ENCODE peak calls at places on chromosomes 1 and 21, in five cellular contexts. C is psoas muscle, P is stomach, W is cardiac muscle cell, S is astrocyte. M is an unnamed sample.

GRCh38 chr1:27770293-27770830 is 2.7 kb upstream of the STX12 start:
- DNase-seq in C (no peak), P (no peak), W (no peak), S (no peak), M (no peak)

GRCh38 chr1:88274431-88274830 is 409.6 kb upstream of the PKN2 start:
- DNase-seq in C (no peak), P (no peak), W (no peak), S (no peak), M (no peak)

GRCh38 chr21:45455321-45456013 is 50.5 kb downstream of the COL18A1 start:
- DNase-seq in C (peak; percentile 64), P (no peak), W (peak; percentile 72), S (peak; percentile 25), M (no peak)

GRCh38 chr1:215911406-215911968 is 344.4 kb downstream of the KCTD3 start:
- DNase-seq in C (no peak), P (no peak), W (peak; percentile 11), S (no peak), M (no peak)

GRCh38 chr1:23103001-23103879 is 65.4 kb downstream of the LUZP1 start:
- DNase-seq in C (no peak), P (no peak), W (peak; percentile 55), S (peak; percentile 55), M (no peak)

GRCh38 chr1:48068216-48068615 is 71.0 kb upstream of the TRABD2B start:
- DNase-seq in C (no peak), P (no peak), W (no peak), S (no peak), M (no peak)

GRCh38 chr1:172960454-172961208 is 90.1 kb downstream of the TNFSF18 start:
- DNase-seq in C (no peak), P (peak; percentile 80), W (no peak), S (peak; percentile 73), M (no peak)

GRCh38 chr1:215793210-215793609 is 226.1 kb downstream of the KCTD3 start:
- DNase-seq in C (no peak), P (no peak), W (peak; percentile 45), S (peak; percentile 69), M (no peak)

GRCh38 chr21:44444286-44444931 is 10.9 kb upstream of the LRRC3 start:
- DNase-seq in C (peak; percentile 33), P (no peak), W (no peak), S (no peak), M (no peak)

GRCh38 chr1:39835935-39836594 is 47.2 kb downstream of the TRIT1 start:
- DNase-seq in C (no peak), P (no peak), W (no peak), S (no peak), M (no peak)

GRCh38 chr1:171258429-171258828 is 10.1 kb downstream of the FMO1 start:
- DNase-seq in C (no peak), P (no peak), W (no peak), S (no peak), M (no peak)

GRCh38 chr1:63023637-63024036 is 239.7 kb downstream of the ATG4C start:
- DNase-seq in C (no peak), P (no peak), W (no peak), S (no peak), M (no peak)

GRCh38 chr1:28437924-28438699 is 67.7 kb upstream of the RCC1 start:
- DNase-seq in C (peak; percentile 89), P (peak; percentile 76), W (peak; percentile 97), S (peak; percentile 97), M (peak; percentile 88)

GRCh38 chr1:85894651-85895050 is 186.4 kb upstream of the ZNHIT6 start:
- DNase-seq in C (no peak), P (no peak), W (peak; percentile 64), S (peak; percentile 4), M (no peak)

GRCh38 chr1:244678687-244679086 is 25.8 kb downstream of the DESI2 start:
- DNase-seq in C (no peak), P (no peak), W (no peak), S (no peak), M (no peak)
- H3K27ac ChIP-seq in C (no peak overlapping the region), P (peak overlapping the region; percentile 26), W (no peak overlapping the region), S (no peak overlapping the region), M (no peak overlapping the region)

DNA sequence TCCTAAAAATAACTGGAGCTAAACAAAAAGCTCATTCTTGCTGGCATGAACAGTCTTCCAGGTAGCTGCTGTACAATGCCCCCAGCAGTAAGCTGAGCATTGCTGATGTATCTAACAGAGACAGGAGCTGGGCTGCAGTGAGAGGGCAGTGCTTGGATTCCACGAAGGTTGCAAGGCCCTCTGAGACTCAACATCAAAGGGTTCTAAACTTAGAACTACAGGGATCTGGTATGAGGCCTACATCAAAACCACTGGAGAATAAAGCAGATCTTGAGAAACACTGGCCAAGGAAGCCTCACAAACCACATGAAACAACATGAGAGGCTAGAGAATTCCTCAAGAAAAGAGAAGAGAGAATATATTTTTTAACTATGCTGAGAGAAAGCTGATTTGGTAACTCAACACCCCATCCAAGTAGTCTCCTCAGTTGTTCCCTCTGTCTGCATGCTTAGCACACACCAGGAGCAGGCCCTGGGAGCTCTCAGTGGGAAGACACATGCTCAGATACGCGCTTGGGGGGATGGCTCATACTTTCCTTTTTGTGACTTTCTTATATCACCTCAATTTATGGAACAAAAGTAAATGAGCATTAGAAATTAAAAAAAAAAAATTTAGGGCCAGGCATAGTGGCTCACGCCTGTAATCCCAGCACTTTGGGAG is 27.7 kb downstream of the DSTYK start:
- DNase-seq in C (no peak), P (no peak), W (peak; percentile 20), S (peak; percentile 66), M (no peak)
- H3K27ac ChIP-seq in C (peak overlapping the region; percentile 79), P (peak overlapping the region; percentile 23), W (peak overlapping the region; percentile 96), S (peak overlapping the region; percentile 7), M (peak overlapping the region; percentile 10)

GRCh38 chr1:212596798-212597197 is 11.8 kb upstream of the ATF3 start:
- DNase-seq in C (no peak), P (no peak), W (no peak), S (no peak), M (no peak)
- H3K27ac ChIP-seq in C (no peak overlapping the region), P (peak overlapping the region; percentile 47), W (no peak overlapping the region), S (peak overlapping the region; percentile 98), M (no peak overlapping the region)

GRCh38 chr1:158930504-158930903 is 848 bp upstream of the PYHIN1 start:
- DNase-seq in C (no peak), P (no peak), W (no peak), S (no peak), M (no peak)
- H3K27ac ChIP-seq in C (no peak overlapping the region), P (no peak overlapping the region), W (no peak overlapping the region), S (no peak overlapping the region), M (no peak overlapping the region)

DNA sequence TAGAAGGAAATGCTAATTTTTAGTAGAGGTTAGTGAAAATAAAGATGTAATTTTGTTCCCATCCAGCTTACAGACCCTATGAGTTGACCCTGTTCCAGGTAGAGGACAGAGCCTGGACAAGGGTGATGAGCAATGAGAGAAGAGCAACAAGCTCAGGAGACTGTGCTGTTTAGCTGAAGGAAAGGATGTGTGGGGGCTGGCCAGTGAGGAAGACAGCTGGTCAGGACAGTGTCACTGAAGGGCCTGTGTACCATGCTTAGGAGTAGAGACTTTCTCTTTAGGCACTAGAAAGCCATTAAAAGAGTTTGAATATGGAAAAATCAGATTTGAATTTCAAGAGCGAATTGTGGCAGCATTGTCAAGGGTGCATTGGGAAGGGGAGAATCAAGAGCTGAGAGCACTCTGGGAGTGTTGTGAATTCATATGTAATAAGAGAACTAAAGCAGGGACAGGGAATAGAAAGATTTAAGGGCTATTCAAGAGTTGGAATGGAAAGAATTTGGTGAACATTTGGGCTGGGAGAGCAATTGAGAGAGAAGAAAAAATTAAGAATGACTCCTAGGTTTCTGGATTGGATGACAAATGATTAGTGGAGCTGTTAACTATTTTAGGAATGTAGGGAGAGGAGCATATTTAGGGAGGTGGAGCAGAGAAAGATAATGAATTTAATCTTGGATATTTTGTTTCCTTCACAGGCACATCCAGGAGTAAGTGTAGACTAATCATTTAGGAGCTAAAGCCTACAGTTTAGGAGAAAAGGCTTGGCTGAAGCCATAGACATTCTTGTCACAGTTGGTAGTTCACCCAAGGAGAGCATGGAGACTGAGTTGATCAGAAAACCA is 23.3 kb upstream of the TOR3A start:
- DNase-seq in C (no peak), P (no peak), W (peak; percentile 56), S (peak; percentile 55), M (no peak)
- H3K27ac ChIP-seq in C (peak overlapping the region; percentile 38), P (no peak overlapping the region), W (no peak overlapping the region), S (peak overlapping the region; percentile 24), M (no peak overlapping the region)

DNA sequence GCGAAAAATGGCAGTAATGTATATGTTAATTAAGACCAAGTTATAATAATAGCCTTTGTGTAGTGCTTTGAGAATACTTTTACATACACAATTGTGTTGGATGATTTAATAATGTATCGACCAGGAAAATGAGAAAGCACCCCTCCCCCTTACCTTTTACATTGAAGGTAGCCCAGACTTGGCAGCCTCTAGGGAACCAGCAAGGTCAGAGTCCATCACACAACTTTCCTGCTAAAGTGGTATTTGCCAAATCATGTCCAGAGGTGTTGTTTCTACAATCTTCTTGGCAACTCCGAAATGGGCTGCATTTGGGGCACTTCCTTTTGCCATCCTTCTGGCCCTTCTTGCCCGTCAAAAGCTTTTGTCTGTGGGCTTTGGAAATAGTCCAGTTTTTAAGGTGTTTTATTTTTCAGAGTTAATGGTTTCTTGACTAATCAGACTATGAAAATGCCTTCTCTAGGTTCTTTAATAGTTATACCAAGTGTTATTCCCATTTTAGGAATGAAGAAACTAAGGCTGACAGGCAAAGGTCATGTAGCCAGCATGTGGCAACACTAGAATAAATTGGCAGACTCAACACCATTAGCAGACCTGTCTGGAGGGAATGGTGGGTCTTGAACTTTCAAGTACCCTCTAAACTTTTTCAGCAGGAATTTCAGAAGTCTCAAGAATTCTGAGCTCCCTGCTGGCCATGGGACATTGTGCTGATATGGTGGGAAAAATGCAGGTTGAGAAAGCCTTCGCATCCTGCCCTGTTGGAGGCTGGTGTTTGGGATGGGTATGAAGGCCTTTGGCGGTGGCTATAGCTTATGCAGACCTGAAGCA is 6.8 kb downstream of the ATP1A1 start:
- DNase-seq in C (no peak), P (no peak), W (no peak), S (no peak), M (no peak)
- H3K27ac ChIP-seq in C (peak overlapping the region; percentile 89), P (peak overlapping the region; percentile 100), W (peak overlapping the region; percentile 97), S (peak overlapping the region; percentile 1), M (no peak overlapping the region)

GRCh38 chr1:94865369-94865768 is 45.2 kb downstream of the SLC44A3 start:
- DNase-seq in C (no peak), P (no peak), W (peak; percentile 86), S (peak; percentile 84), M (no peak)
- H3K27ac ChIP-seq in C (peak overlapping the region; percentile 68), P (peak overlapping the region; percentile 89), W (peak overlapping the region; percentile 99), S (peak overlapping the region; percentile 97), M (peak overlapping the region; percentile 91)

GRCh38 chr1:197783510-197783948 is 8.2 kb upstream of the DENND1B start:
- DNase-seq in C (no peak), P (no peak), W (no peak), S (peak; percentile 65), M (no peak)
- H3K27ac ChIP-seq in C (no peak overlapping the region), P (peak overlapping the region; percentile 47), W (no peak overlapping the region), S (peak overlapping the region; percentile 3), M (no peak overlapping the region)